ENCODE peak calls at places on chromosome 2, in four cellular contexts. One of them, this sample, is unnamed. For H3K4me1, the result is how much of the 10 kb centered on the place peaks cover.

GRCh38 chr2:64090264-64090663 is 54.0 kb downstream of the PELI1 start:
- DNase-seq in upper lobe of right lung: no peak
- DNase-seq in A549: no peak
- DNase-seq in heart left ventricle: no peak
- DNase-seq in this sample: no peak

GRCh38 chr2:240392948-240393830 is 42.3 kb upstream of the GPC1 start:
- DNase-seq in A549: no peak
- DNase-seq in heart left ventricle: no peak
- DNase-seq in upper lobe of right lung: peak
- DNase-seq in this sample: no peak

GRCh38 chr2:187774551-187775071 is 220.4 kb upstream of the TFPI start:
- DNase-seq in A549: no peak
- DNase-seq in heart left ventricle: no peak
- DNase-seq in upper lobe of right lung: no peak
- DNase-seq in this sample: no peak

GRCh38 chr2:229927817-229928321 is 5.6 kb downstream of the FBXO36 start:
- DNase-seq in upper lobe of right lung: no peak
- DNase-seq in A549: no peak
- DNase-seq in heart left ventricle: no peak
- DNase-seq in this sample: no peak

GRCh38 chr2:11492720-11493119 is 26.8 kb upstream of the E2F6 start:
- DNase-seq in heart left ventricle: no peak
- DNase-seq in upper lobe of right lung: no peak
- DNase-seq in A549: no peak
- DNase-seq in this sample: no peak

GRCh38 chr2:181850914-181851560 is 40.5 kb upstream of the ITPRID2 start:
- DNase-seq in upper lobe of right lung: no peak
- DNase-seq in heart left ventricle: no peak
- DNase-seq in A549: no peak
- DNase-seq in this sample: no peak

GRCh38 chr2:240374085-240374907 is 61.2 kb upstream of the GPC1 start:
- DNase-seq in A549: peak
- DNase-seq in heart left ventricle: peak
- DNase-seq in upper lobe of right lung: peak
- DNase-seq in this sample: peak

GRCh38 chr2:174577967-174578589 is 19.5 kb downstream of the WIPF1 start:
- DNase-seq in upper lobe of right lung: no peak
- DNase-seq in A549: no peak
- DNase-seq in heart left ventricle: no peak
- DNase-seq in this sample: no peak

GRCh38 chr2:240759454-240759853 is 60.6 kb downstream of the KIF1A start:
- DNase-seq in upper lobe of right lung: no peak
- DNase-seq in heart left ventricle: no peak
- DNase-seq in A549: no peak
- DNase-seq in this sample: no peak

GRCh38 chr2:46487667-46488333 is 8.4 kb downstream of the TMEM247 start:
- DNase-seq in heart left ventricle: peak
- DNase-seq in upper lobe of right lung: peak
- DNase-seq in A549: no peak
- DNase-seq in this sample: peak

GRCh38 chr2:240291337-240291751 is 144.1 kb upstream of the GPC1 start:
- DNase-seq in A549: no peak
- DNase-seq in heart left ventricle: no peak
- DNase-seq in upper lobe of right lung: no peak
- DNase-seq in this sample: no peak

GRCh38 chr2:174145827-174146226 is 102.5 kb downstream of the OLA1 start:
- DNase-seq in A549: no peak
- DNase-seq in upper lobe of right lung: no peak
- DNase-seq in heart left ventricle: no peak
- DNase-seq in this sample: no peak

GRCh38 chr2:242031481-242032019 is 162.0 kb downstream of the RTP5 start:
- DNase-seq in A549: no peak
- DNase-seq in upper lobe of right lung: peak
- DNase-seq in heart left ventricle: peak
- DNase-seq in this sample: no peak

GRCh38 chr2:150168596-150168995 is 318.9 kb downstream of the RND3 start:
- DNase-seq in heart left ventricle: no peak
- DNase-seq in A549: no peak
- DNase-seq in upper lobe of right lung: no peak
- DNase-seq in this sample: no peak

GRCh38 chr2:144519934-144520717 is at the start of gene ZEB2:
- DNase-seq in A549: peak
- DNase-seq in upper lobe of right lung: no peak
- DNase-seq in heart left ventricle: peak
- DNase-seq in this sample: no peak

GRCh38 chr2:101858910-101859309 is 132.8 kb upstream of the IL1R2 start:
- DNase-seq in A549: no peak
- DNase-seq in heart left ventricle: no peak
- DNase-seq in upper lobe of right lung: no peak
- DNase-seq in this sample: no peak

GRCh38 chr2:218067523-218067922 is 1.5 kb upstream of the RUFY4 start:
- DNase-seq in heart left ventricle: no peak
- DNase-seq in A549: no peak
- DNase-seq in upper lobe of right lung: no peak
- DNase-seq in this sample: no peak

GRCh38 chr2:144256996-144257707 is 262.8 kb downstream of the ZEB2 start:
- DNase-seq in upper lobe of right lung: no peak
- DNase-seq in heart left ventricle: no peak
- DNase-seq in A549: no peak
- DNase-seq in this sample: no peak

GRCh38 chr2:55556809-55557208 is 37.3 kb downstream of the CFAP36 start:
- DNase-seq in A549: no peak
- DNase-seq in heart left ventricle: no peak
- DNase-seq in upper lobe of right lung: no peak
- DNase-seq in this sample: no peak

GRCh38 chr2:73851274-73851673 is 22.5 kb downstream of the STAMBP start:
- DNase-seq in A549: peak
- DNase-seq in upper lobe of right lung: no peak
- DNase-seq in heart left ventricle: no peak
- DNase-seq in this sample: no peak
- TF ChIP-seq CTCF in A549: peak
- TF ChIP-seq CTCF in upper lobe of right lung: no peak
- TF ChIP-seq CTCF in heart left ventricle: no peak
- TF ChIP-seq CTCF in this sample: no peak

GRCh38 chr2:68774569-68775271 is 40.1 kb downstream of the ARHGAP25 start:
- DNase-seq in A549: no peak
- DNase-seq in heart left ventricle: peak
- DNase-seq in upper lobe of right lung: peak
- DNase-seq in this sample: no peak

GRCh38 chr2:68784191-68784590 is 49.6 kb downstream of the ARHGAP25 start:
- DNase-seq in heart left ventricle: no peak
- DNase-seq in upper lobe of right lung: no peak
- DNase-seq in A549: no peak
- DNase-seq in this sample: no peak

GRCh38 chr2:68776124-68776523 is 41.5 kb downstream of the ARHGAP25 start:
- DNase-seq in upper lobe of right lung: no peak
- DNase-seq in A549: no peak
- DNase-seq in heart left ventricle: no peak
- DNase-seq in this sample: no peak

GRCh38 chr2:68775272-68775847 is 40.7 kb downstream of the ARHGAP25 start:
- DNase-seq in heart left ventricle: peak
- DNase-seq in upper lobe of right lung: no peak
- DNase-seq in A549: no peak
- DNase-seq in this sample: no peak

GRCh38 chr2:68779595-68779994 is 45.0 kb downstream of the ARHGAP25 start:
- DNase-seq in A549: no peak
- DNase-seq in upper lobe of right lung: no peak
- DNase-seq in heart left ventricle: no peak
- DNase-seq in this sample: no peak
- H3K4me1 ChIP-seq in A549: under half
- H3K4me1 ChIP-seq in upper lobe of right lung: under half
- H3K4me1 ChIP-seq in heart left ventricle: under half
- H3K4me1 ChIP-seq in this sample: under half

GRCh38 chr2:72117029-72117428 is 30.6 kb downstream of the CYP26B1 start:
- DNase-seq in heart left ventricle: no peak
- DNase-seq in upper lobe of right lung: no peak
- DNase-seq in A549: no peak
- DNase-seq in this sample: no peak

GRCh38 chr2:72113847-72114692 is 33.6 kb downstream of the CYP26B1 start:
- DNase-seq in heart left ventricle: no peak
- DNase-seq in A549: no peak
- DNase-seq in upper lobe of right lung: no peak
- DNase-seq in this sample: no peak

GRCh38 chr2:72114693-72115051 is 33.0 kb downstream of the CYP26B1 start:
- DNase-seq in heart left ventricle: no peak
- DNase-seq in A549: no peak
- DNase-seq in upper lobe of right lung: no peak
- DNase-seq in this sample: no peak

GRCh38 chr2:72116081-72116533 is 31.6 kb downstream of the CYP26B1 start:
- DNase-seq in heart left ventricle: no peak
- DNase-seq in A549: peak
- DNase-seq in upper lobe of right lung: no peak
- DNase-seq in this sample: no peak

GRCh38 chr2:72115361-72116080 is 32.1 kb downstream of the CYP26B1 start:
- DNase-seq in upper lobe of right lung: peak
- DNase-seq in A549: peak
- DNase-seq in heart left ventricle: no peak
- DNase-seq in this sample: peak
- H3K27ac ChIP-seq in upper lobe of right lung: no peak
- H3K27ac ChIP-seq in A549: peak
- H3K27ac ChIP-seq in heart left ventricle: no peak
- H3K27ac ChIP-seq in this sample: peak

GRCh38 chr2:170222298-170222697 is 44.4 kb downstream of the MYO3B start:
- DNase-seq in A549: no peak
- DNase-seq in upper lobe of right lung: no peak
- DNase-seq in heart left ventricle: no peak
- DNase-seq in this sample: no peak
- TF ChIP-seq CTCF in A549: no peak
- TF ChIP-seq CTCF in upper lobe of right lung: no peak
- TF ChIP-seq CTCF in heart left ventricle: no peak
- TF ChIP-seq CTCF in this sample: no peak

GRCh38 chr2:184004289-184004944 is 593.9 kb upstream of the ZNF804A start:
- DNase-seq in heart left ventricle: no peak
- DNase-seq in upper lobe of right lung: no peak
- DNase-seq in A549: no peak
- DNase-seq in this sample: no peak

GRCh38 chr2:183995632-183996031 is 602.7 kb upstream of the ZNF804A start:
- DNase-seq in upper lobe of right lung: no peak
- DNase-seq in heart left ventricle: no peak
- DNase-seq in A549: peak
- DNase-seq in this sample: no peak

GRCh38 chr2:183998041-183998796 is 600.1 kb upstream of the ZNF804A start:
- DNase-seq in heart left ventricle: no peak
- DNase-seq in upper lobe of right lung: no peak
- DNase-seq in A549: no peak
- DNase-seq in this sample: no peak

GRCh38 chr2:183996825-183997823 is 601.2 kb upstream of the ZNF804A start:
- DNase-seq in upper lobe of right lung: no peak
- DNase-seq in heart left ventricle: no peak
- DNase-seq in A549: no peak
- DNase-seq in this sample: no peak

DNA sequence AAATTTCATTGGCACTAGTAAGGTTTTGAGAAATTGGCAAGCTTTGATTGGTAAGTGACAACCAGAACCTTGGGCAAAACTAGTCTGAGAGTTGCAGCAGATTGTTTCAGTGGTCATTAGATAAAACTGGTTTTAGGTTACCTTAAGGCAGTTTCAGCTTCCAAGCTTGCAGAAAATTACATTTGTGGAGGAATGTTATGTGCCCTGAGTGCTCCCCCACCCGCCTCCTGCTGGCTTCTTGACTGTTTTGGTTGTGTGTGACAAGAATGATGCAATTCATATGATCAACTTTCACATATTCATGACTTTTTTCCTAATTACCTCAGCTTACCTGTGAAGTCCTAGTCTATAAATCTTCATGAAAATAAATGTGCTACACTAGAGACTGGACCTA is 599.5 kb upstream of the ZNF804A start:
- DNase-seq in heart left ventricle: no peak
- DNase-seq in upper lobe of right lung: no peak
- DNase-seq in A549: no peak
- DNase-seq in this sample: no peak
- H3K4me1 ChIP-seq in heart left ventricle: under half
- H3K4me1 ChIP-seq in upper lobe of right lung: under half
- H3K4me1 ChIP-seq in A549: under half
- H3K4me1 ChIP-seq in this sample: under half

DNA sequence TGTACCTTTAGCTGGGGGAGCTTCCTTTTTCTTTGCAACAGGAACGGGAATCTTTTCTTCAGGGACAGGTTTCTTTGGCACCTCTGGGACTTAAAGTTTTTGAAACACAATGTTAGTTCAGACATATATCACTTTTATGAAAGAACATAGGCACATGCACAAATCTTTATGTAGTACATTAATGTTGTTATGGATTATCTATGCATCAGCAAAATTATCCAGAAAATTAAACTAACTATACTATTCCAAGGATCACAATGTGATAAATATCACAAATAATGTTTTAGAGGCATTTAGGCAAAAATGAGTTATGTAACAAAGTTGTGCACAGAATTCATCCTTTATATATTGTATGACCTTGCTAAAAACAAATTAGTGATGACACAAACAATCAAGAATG is 117.4 kb downstream of the TTN start:
- DNase-seq in upper lobe of right lung: no peak
- DNase-seq in A549: no peak
- DNase-seq in heart left ventricle: no peak
- DNase-seq in this sample: no peak
- H3K27ac ChIP-seq in upper lobe of right lung: no peak
- H3K27ac ChIP-seq in A549: no peak
- H3K27ac ChIP-seq in heart left ventricle: no peak
- H3K27ac ChIP-seq in this sample: no peak

GRCh38 chr2:104975371-104975770 is 62.5 kb upstream of the MRPS9 start:
- DNase-seq in upper lobe of right lung: no peak
- DNase-seq in heart left ventricle: no peak
- DNase-seq in A549: no peak
- DNase-seq in this sample: no peak

GRCh38 chr2:104977958-104978357 is 59.9 kb upstream of the MRPS9 start:
- DNase-seq in heart left ventricle: no peak
- DNase-seq in A549: no peak
- DNase-seq in upper lobe of right lung: no peak
- DNase-seq in this sample: no peak

GRCh38 chr2:104982111-104982510 is 55.8 kb upstream of the MRPS9 start:
- DNase-seq in upper lobe of right lung: no peak
- DNase-seq in A549: no peak
- DNase-seq in heart left ventricle: no peak
- DNase-seq in this sample: no peak

GRCh38 chr2:104976603-104977120 is 61.2 kb upstream of the MRPS9 start:
- DNase-seq in A549: no peak
- DNase-seq in upper lobe of right lung: no peak
- DNase-seq in heart left ventricle: no peak
- DNase-seq in this sample: no peak
- TF ChIP-seq CTCF in A549: no peak
- TF ChIP-seq CTCF in upper lobe of right lung: no peak
- TF ChIP-seq CTCF in heart left ventricle: no peak
- TF ChIP-seq CTCF in this sample: no peak

GRCh38 chr2:130823886-130824491 is 12.7 kb upstream of the ARHGEF4 start:
- DNase-seq in upper lobe of right lung: peak
- DNase-seq in heart left ventricle: no peak
- DNase-seq in A549: no peak
- DNase-seq in this sample: no peak
- H3K4me1 ChIP-seq in upper lobe of right lung: under half
- H3K4me1 ChIP-seq in heart left ventricle: under half
- H3K4me1 ChIP-seq in A549: under half
- H3K4me1 ChIP-seq in this sample: under half

GRCh38 chr2:80326861-80327260 is 22.3 kb upstream of the LRRTM1 start:
- DNase-seq in A549: no peak
- DNase-seq in heart left ventricle: no peak
- DNase-seq in upper lobe of right lung: no peak
- DNase-seq in this sample: no peak
- H3K27ac ChIP-seq in A549: no peak
- H3K27ac ChIP-seq in heart left ventricle: no peak
- H3K27ac ChIP-seq in upper lobe of right lung: no peak
- H3K27ac ChIP-seq in this sample: no peak

This sample was measured in thoracic aorta.